ENCODE peak calls at places on chromosome 19, in four cellular contexts. K is AG08396, A is cardiac fibroblast, O is ACHN. T is an unnamed sample.

GRCh38 chr19:17779281-17779930 is 15.5 kb upstream of the B3GNT3 start:
- DNase-seq in K (peak), O (no peak), A (peak), T (peak)

GRCh38 chr19:51531349-51532315 is at the start of gene SIGLEC6:
- DNase-seq in K (no peak), A (no peak), O (no peak), T (no peak)

GRCh38 chr19:19185853-19186728 is 5.9 kb downstream of the BORCS8 start:
- DNase-seq in A (peak), O (peak), K (no peak), T (peak)

GRCh38 chr19:38877781-38878574 is at the start of gene RINL:
- DNase-seq in O (no peak), A (no peak), K (no peak), T (peak)

GRCh38 chr19:10617409-10618121 is 7.8 kb upstream of the SLC44A2 start:
- DNase-seq in O (no peak), K (peak), A (peak), T (no peak)

GRCh38 chr19:49475191-49475932 is 1.3 kb downstream of the FLT3LG start:
- DNase-seq in O (no peak), A (no peak), K (no peak), T (peak)

GRCh38 chr19:13104848-13105646 is 2.4 kb upstream of the LYL1 start:
- DNase-seq in A (no peak), O (no peak), K (no peak), T (peak)

GRCh38 chr19:13537454-13537853 is 31.2 kb upstream of the CACNA1A start:
- DNase-seq in A (no peak), K (no peak), O (no peak), T (no peak)

GRCh38 chr19:48121909-48122371 is 11.3 kb upstream of the PLA2G4C start:
- DNase-seq in A (peak), O (no peak), K (no peak), T (no peak)

GRCh38 chr19:45771331-45771933 is 2.4 kb upstream of the SIX5 start:
- DNase-seq in O (no peak), K (no peak), A (no peak), T (peak)

GRCh38 chr19:4488496-4488895 is 16.4 kb downstream of the HDGFL2 start:
- DNase-seq in A (no peak), O (no peak), K (no peak), T (peak)

GRCh38 chr19:6138066-6138465 is 2.6 kb downstream of the ACSBG2 start:
- DNase-seq in K (no peak), A (no peak), O (no peak), T (no peak)

GRCh38 chr19:2703691-2704216 is 1.3 kb upstream of the GNG7 start:
- DNase-seq in K (no peak), A (no peak), O (no peak), T (no peak)

GRCh38 chr19:46716013-46716671 is 772 bp downstream of the PRKD2 start:
- DNase-seq in O (peak), K (peak), A (no peak), T (peak)

GRCh38 chr19:29793116-29793727 is 18.6 kb upstream of the CCNE1 start:
- DNase-seq in A (no peak), O (no peak), K (no peak), T (peak)

GRCh38 chr19:51689751-51690358 is 3.3 kb upstream of the SPACA6 start:
- DNase-seq in A (peak), O (peak), K (no peak), T (peak)

GRCh38 chr19:4732680-4733114 is 9.1 kb upstream of the DPP9 start:
- DNase-seq in O (peak), A (peak), K (peak), T (peak)

GRCh38 chr19:33271246-33272021 is 30.9 kb downstream of the CEBPA start:
- DNase-seq in O (no peak), K (no peak), A (no peak), T (no peak)

GRCh38 chr19:41551711-41552110 is 24.3 kb upstream of the CEACAM21 start:
- DNase-seq in A (no peak), O (no peak), K (no peak), T (no peak)

GRCh38 chr19:58170860-58171259 is 12.0 kb upstream of the ZNF274 start:
- DNase-seq in A (peak), O (no peak), K (peak), T (no peak)

GRCh38 chr19:11088508-11089253 is 582 bp upstream of the LDLR start:
- DNase-seq in A (peak), K (no peak), O (no peak), T (peak)

GRCh38 chr19:14519860-14520407 is 1.7 kb upstream of the DNAJB1 start:
- DNase-seq in A (peak), K (peak), O (peak), T (no peak)

GRCh38 chr19:54162241-54162805 is 2.8 kb upstream of the LENG1 start:
- DNase-seq in O (no peak), K (peak), A (peak), T (peak)

GRCh38 chr19:36023432-36023831 is 9.2 kb downstream of the CLIP3 start:
- DNase-seq in O (no peak), A (no peak), K (no peak), T (no peak)

GRCh38 chr19:54331626-54332025 is 7.3 kb downstream of the LILRA4 start:
- DNase-seq in K (no peak), O (no peak), A (no peak), T (peak)

GRCh38 chr19:32404213-32404938 is 1.2 kb upstream of the DPY19L3 start:
- DNase-seq in A (peak), O (no peak), K (no peak), T (peak)

GRCh38 chr19:1817553-1818179 is 5.6 kb upstream of the ATP8B3 start:
- DNase-seq in K (no peak), A (no peak), O (no peak), T (no peak)

GRCh38 chr19:34188388-34188787 is 16.1 kb downstream of the LSM14A start:
- DNase-seq in O (no peak), K (no peak), A (peak), T (no peak)